ENCODE peak calls at places on chromosomes 7 and 10, in eight cellular contexts. S, U, X, O, H, P, E and Z are unnamed samples.

GRCh38 chr7:42432644-42433043 is 195.6 kb upstream of the GLI3 start:
- DNase-seq in S (no peak), U (no peak), X (no peak), O (no peak), H (no peak), P (no peak), E (no peak), Z (no peak)

GRCh38 chr10:79224992-79225391 is 122.3 kb upstream of the PPIF start:
- DNase-seq in S (no peak), U (no peak), X (no peak), O (no peak), H (no peak), P (no peak), E (no peak), Z (no peak)

GRCh38 chr10:12214763-12215218 is 18.8 kb downstream of the CDC123 start:
- DNase-seq in S (no peak), U (peak), X (peak), O (peak), H (peak), P (peak), E (no peak), Z (peak)

GRCh38 chr7:24337180-24337579 is 53.2 kb downstream of the NPY start:
- DNase-seq in S (no peak), U (no peak), X (no peak), O (no peak), H (no peak), P (no peak), E (no peak), Z (no peak)

GRCh38 chr7:99997545-99998137 is 17.8 kb upstream of the ZKSCAN1 start:
- DNase-seq in S (no peak), U (no peak), X (peak), O (peak), H (no peak), P (peak), E (no peak), Z (peak)

GRCh38 chr7:22582860-22583640 is 83.1 kb upstream of the STEAP1B start:
- DNase-seq in S (peak), U (peak), X (peak), O (peak), H (peak), P (peak), E (no peak), Z (peak)

GRCh38 chr10:29649561-29650551 is 15.1 kb upstream of the SVIL start:
- DNase-seq in S (no peak), U (no peak), X (no peak), O (peak), H (peak), P (peak), E (no peak), Z (peak)

GRCh38 chr7:72183835-72184234 is 228.3 kb downstream of the CALN1 start:
- DNase-seq in S (no peak), U (peak), X (peak), O (no peak), H (no peak), P (no peak), E (no peak), Z (no peak)

GRCh38 chr10:95508730-95509129 is 52.4 kb downstream of the SORBS1 start:
- DNase-seq in S (no peak), U (no peak), X (no peak), O (no peak), H (no peak), P (peak), E (no peak), Z (peak)

GRCh38 chr10:109665321-109665720 is 258.0 kb downstream of the XPNPEP1 start:
- DNase-seq in S (no peak), U (no peak), X (no peak), O (no peak), H (no peak), P (no peak), E (no peak), Z (no peak)

GRCh38 chr10:130206216-130206737 is 70.1 kb downstream of the GLRX3 start:
- DNase-seq in S (no peak), U (no peak), X (no peak), O (no peak), H (no peak), P (no peak), E (no peak), Z (no peak)

GRCh38 chr10:116147162-116147906 is 125.7 kb downstream of the GFRA1 start:
- DNase-seq in S (no peak), U (no peak), X (no peak), O (no peak), H (no peak), P (no peak), E (no peak), Z (no peak)

GRCh38 chr10:33274096-33274785 is 60.2 kb downstream of the NRP1 start:
- DNase-seq in S (no peak), U (peak), X (no peak), O (no peak), H (no peak), P (no peak), E (no peak), Z (no peak)

GRCh38 chr10:29304259-29305030 is 15.6 kb downstream of the LYZL1 start:
- DNase-seq in S (no peak), U (peak), X (peak), O (peak), H (peak), P (peak), E (no peak), Z (peak)

GRCh38 chr10:118875087-118875486 is 120.3 kb upstream of the CACUL1 start:
- DNase-seq in S (no peak), U (no peak), X (no peak), O (no peak), H (no peak), P (no peak), E (no peak), Z (no peak)

GRCh38 chr7:27174077-27175004 is at the start of gene HOXA10:
- DNase-seq in S (no peak), U (no peak), X (no peak), O (no peak), H (no peak), P (no peak), E (no peak), Z (no peak)

GRCh38 chr7:101557421-101557820 is 71.7 kb downstream of the MYL10 start:
- DNase-seq in S (no peak), U (no peak), X (no peak), O (no peak), H (no peak), P (no peak), E (no peak), Z (no peak)

GRCh38 chr10:45441239-45441638 is 67.2 kb downstream of the ALOX5 start:
- DNase-seq in S (no peak), U (no peak), X (no peak), O (no peak), H (no peak), P (no peak), E (no peak), Z (no peak)

GRCh38 chr10:16975188-16975587 is 154.4 kb downstream of the CUBN start:
- DNase-seq in S (no peak), U (no peak), X (peak), O (no peak), H (no peak), P (peak), E (no peak), Z (no peak)
- TF ChIP-seq CTCF in S (no peak), U (no peak), X (no peak), O (no peak), H (no peak), P (peak), E (no peak), Z (no peak)

DNA sequence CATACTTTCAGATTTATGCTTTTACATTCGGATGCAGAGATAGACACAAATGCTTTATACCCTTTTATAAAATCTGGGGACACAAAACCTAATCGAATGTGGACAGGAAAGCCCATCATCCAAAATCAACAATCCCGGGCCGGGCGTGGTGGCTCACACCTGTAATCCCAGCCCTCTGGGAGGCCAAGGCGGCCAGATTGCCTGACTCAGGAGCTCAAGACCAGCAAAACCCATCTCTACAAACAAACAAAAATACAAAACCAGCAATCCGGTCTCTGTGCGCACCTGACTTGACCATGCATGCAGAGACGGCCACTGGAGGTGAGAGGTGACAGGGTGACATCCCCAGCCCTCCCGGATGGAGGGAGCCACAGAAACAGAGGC is 13.5 kb downstream of the COBL start:
- DNase-seq in S (no peak), U (no peak), X (no peak), O (no peak), H (no peak), P (no peak), E (no peak), Z (no peak)
- H3K4me3 ChIP-seq in S (no peak), U (no peak), X (no peak), O (no peak), H (no peak), P (no peak), E (no peak), Z (no peak)

GRCh38 chr10:27355918-27356573 is 115.4 kb upstream of the ACBD5 start:
- DNase-seq in S (no peak), U (peak), X (no peak), O (no peak), H (no peak), P (no peak), E (no peak), Z (no peak)
- TF ChIP-seq CTCF in S (no peak), U (no peak), X (no peak), O (no peak), H (no peak), P (no peak), E (peak), Z (no peak)

GRCh38 chr7:33048257-33048656 is 14.3 kb downstream of the NT5C3A start:
- DNase-seq in S (no peak), U (no peak), X (no peak), O (no peak), H (no peak), P (no peak), E (no peak), Z (no peak)

GRCh38 chr7:33048704-33049103 is 13.9 kb downstream of the NT5C3A start:
- DNase-seq in S (no peak), U (no peak), X (no peak), O (no peak), H (no peak), P (no peak), E (no peak), Z (no peak)

GRCh38 chr7:33053716-33054115 is 8.9 kb downstream of the NT5C3A start:
- DNase-seq in S (no peak), U (no peak), X (no peak), O (no peak), H (no peak), P (no peak), E (no peak), Z (no peak)

GRCh38 chr7:33054261-33054964 is 8.2 kb downstream of the NT5C3A start:
- DNase-seq in S (no peak), U (no peak), X (no peak), O (no peak), H (no peak), P (no peak), E (no peak), Z (no peak)

DNA sequence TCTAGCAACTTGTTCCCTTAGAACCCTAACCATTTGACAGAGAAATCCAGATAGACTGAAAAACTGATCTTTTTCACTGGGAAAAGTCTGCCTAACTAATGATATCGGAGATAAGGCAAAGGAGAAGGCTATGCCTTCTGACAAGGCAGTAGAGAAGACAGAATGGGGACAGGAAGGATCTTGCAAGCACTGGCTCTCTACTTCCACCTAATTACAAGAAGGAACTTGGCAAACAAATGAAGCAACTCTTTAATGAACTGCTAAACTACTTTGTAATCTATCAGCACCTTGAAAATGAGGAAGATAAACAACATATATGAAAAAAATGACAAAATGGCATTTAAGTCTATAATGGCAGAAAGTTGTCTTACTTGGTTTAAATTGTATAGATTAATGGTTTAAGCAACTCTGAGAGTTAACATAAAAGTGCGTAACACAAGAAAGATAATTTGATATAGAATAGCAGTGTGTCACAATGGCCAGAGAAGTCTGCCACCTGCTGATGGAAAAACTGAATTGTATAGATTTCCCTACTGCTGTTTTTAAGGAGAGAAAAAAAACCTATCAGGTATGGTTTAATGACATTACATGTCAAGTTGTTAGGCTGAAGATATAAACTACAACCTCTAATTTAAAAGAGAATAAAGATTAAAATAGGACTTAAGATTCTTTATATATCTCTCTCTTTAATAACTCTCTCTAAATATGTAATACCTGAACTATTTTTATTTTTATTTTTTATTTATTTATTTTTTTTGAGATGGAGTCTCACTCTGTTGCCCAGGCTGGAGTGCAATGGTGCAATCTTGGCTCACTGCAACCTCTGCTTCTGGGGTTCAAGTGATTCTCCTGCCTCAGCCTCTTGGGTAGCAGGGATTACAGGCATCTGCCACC is 11.9 kb downstream of the NT5C3A start:
- DNase-seq in S (no peak), U (peak), X (no peak), O (peak), H (no peak), P (peak), E (no peak), Z (peak)
- H3K4me3 ChIP-seq in S (no peak), U (no peak), X (no peak), O (no peak), H (no peak), P (no peak), E (peak), Z (no peak)

DNA sequence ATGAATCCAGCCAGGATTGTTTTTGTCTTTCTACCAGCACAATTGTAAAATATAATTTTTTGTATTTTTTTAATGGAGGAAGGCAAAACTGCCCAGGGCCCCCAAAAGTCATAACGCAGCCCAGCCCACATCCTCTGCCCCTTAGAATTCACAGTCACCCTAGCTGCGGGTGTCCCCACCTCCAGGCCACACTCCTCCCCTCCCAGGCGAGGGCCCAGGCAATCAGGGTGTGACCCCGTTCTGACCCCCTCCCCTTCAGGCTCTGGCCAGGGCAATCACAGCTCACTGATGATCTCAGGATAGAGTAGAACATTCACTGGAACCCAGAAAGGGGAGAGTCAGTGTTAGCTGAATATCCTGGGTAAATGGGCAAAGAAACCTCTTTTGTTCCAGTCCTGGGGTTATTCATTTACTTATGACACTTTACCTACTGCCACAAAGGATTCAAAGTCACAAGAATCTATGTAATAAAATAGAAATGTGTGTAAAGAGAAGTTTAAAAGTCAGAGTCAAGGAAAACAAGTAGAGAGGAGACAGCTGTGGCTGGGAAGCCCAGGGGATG is 92.0 kb upstream of the MACROH2A2 start:
- DNase-seq in S (no peak), U (no peak), X (no peak), O (no peak), H (no peak), P (no peak), E (no peak), Z (no peak)
- TF ChIP-seq CTCF in S (no peak), U (no peak), X (no peak), O (no peak), H (no peak), P (no peak), E (no peak), Z (no peak)

GRCh38 chr10:64881257-64881656 is 1360.1 kb downstream of the REEP3 start:
- DNase-seq in S (no peak), U (no peak), X (no peak), O (no peak), H (no peak), P (no peak), E (no peak), Z (no peak)
- H3K4me3 ChIP-seq in S (no peak), U (no peak), X (no peak), O (no peak), H (no peak), P (no peak), E (no peak), Z (no peak)

GRCh38 chr7:36506820-36507219 is 117.2 kb downstream of the ANLN start:
- DNase-seq in S (no peak), U (peak), X (no peak), O (peak), H (no peak), P (peak), E (no peak), Z (peak)

GRCh38 chr7:36513393-36513792 is 123.7 kb downstream of the ANLN start:
- DNase-seq in S (no peak), U (no peak), X (no peak), O (no peak), H (no peak), P (no peak), E (no peak), Z (no peak)

GRCh38 chr7:36512607-36513006 is 122.9 kb downstream of the ANLN start:
- DNase-seq in S (no peak), U (no peak), X (no peak), O (no peak), H (no peak), P (no peak), E (no peak), Z (no peak)

GRCh38 chr7:36507868-36508440 is 118.3 kb downstream of the ANLN start:
- DNase-seq in S (no peak), U (no peak), X (no peak), O (no peak), H (no peak), P (no peak), E (no peak), Z (no peak)

DNA sequence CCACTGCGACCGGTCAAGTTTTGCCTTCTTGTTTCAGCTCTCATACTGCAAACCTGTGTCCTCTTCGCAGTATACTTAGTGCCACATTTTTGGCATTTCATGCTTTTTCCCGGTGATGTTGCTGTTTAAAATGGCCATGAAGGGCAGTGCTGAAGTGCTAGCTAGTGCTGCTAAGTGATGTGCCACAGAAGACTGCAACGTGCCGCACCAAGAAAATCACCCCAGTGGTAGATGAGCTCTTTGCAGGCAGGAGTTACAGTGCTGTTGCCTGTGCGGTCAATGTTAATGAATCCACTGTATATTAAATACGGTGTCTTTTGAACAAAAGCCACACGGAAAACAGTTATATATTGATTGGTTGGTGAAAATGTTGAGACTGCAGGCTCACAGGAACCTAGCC is 120.3 kb downstream of the ANLN start:
- DNase-seq in S (no peak), U (no peak), X (no peak), O (no peak), H (no peak), P (no peak), E (no peak), Z (no peak)
- TF ChIP-seq CTCF in S (no peak), U (no peak), X (no peak), O (no peak), H (no peak), P (no peak), E (no peak), Z (no peak)

DNA sequence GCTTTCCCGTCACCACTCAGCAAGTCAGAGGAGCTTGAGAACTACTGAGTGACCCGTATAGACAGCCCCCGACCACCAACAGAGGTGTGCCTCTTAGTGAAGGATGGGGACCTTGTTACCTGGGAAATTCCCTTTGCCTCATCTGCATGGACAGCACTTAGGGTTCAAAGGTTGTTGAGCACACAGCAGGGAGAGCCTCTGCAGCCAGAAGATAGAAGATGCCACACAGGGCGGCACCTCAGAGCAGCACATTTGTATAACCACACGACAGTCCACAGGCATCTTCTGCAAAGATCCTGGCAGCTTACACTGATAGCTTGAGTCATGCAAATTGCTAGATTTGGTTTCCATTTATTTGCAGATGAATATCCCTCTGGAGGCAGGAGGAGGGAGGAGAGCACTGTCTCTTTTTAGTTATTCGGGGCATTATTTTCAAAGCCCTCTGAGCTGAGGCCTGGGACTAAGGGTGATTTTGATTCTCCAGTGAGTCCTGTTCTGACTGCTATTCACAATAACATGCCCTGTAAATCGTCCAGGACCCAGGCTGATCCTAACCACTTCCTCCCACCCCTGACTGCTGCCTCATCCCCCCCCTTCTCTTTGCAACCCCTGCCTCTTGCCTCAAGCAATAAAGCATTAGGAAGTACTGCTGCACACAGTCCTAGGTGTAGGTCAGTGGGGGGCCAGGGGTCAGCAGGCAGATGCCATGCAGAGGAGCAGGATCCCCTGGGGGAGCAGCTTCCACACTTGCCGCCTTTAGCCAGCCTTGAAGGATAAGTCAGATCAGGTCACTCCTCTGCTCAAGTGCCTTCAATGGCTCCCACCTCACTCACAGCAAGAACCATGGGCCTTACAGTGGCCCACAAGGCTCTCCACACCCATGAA is 24.6 kb upstream of the INMT start:
- DNase-seq in S (no peak), U (no peak), X (no peak), O (no peak), H (no peak), P (no peak), E (no peak), Z (peak)
- H3K4me3 ChIP-seq in S (no peak), U (no peak), X (no peak), O (no peak), H (no peak), P (no peak), E (no peak), Z (no peak)